ENCODE peak calls at places on chromosomes 3 and 15, in five cellular contexts. N, M, U, G and B are unnamed samples. For H3K36me3, the result is how much of the 10 kb centered on the place peaks cover.

GRCh38 chr15:53757906-53758305 is 1.6 kb downstream of the WDR72 start:
- DNase-seq in N (no peak), M (no peak), U (no peak), G (no peak), B (no peak)

GRCh38 chr3:109275702-109276293 is 40.5 kb downstream of the DPPA2 start:
- DNase-seq in N (peak), M (peak), U (no peak), G (peak), B (peak)

GRCh38 chr3:123449092-123449985 is 449 bp upstream of the ADCY5 start:
- DNase-seq in N (peak), M (no peak), U (no peak), G (peak), B (no peak)

GRCh38 chr3:134432236-134432635 is 53.5 kb downstream of the ANAPC13 start:
- DNase-seq in N (no peak), M (no peak), U (peak), G (no peak), B (no peak)

GRCh38 chr3:131218196-131218595 is 163.4 kb upstream of the NUDT16 start:
- DNase-seq in N (peak), M (no peak), U (no peak), G (no peak), B (peak)

GRCh38 chr15:80849308-80849707 is 70.1 kb downstream of the CEMIP start:
- DNase-seq in N (peak), M (no peak), U (no peak), G (no peak), B (peak)

GRCh38 chr3:9767418-9767817 is 2.3 kb downstream of the CAMK1 start:
- DNase-seq in N (no peak), M (no peak), U (no peak), G (no peak), B (no peak)

GRCh38 chr15:55873024-55873745 is 120.2 kb downstream of the NEDD4 start:
- DNase-seq in N (peak), M (no peak), U (no peak), G (no peak), B (no peak)

GRCh38 chr3:169104972-169105371 is 558.5 kb downstream of the MECOM start:
- DNase-seq in N (peak), M (peak), U (no peak), G (no peak), B (peak)

GRCh38 chr15:91874992-91875651 is 21.6 kb downstream of the SLCO3A1 start:
- DNase-seq in N (no peak), M (no peak), U (no peak), G (no peak), B (no peak)

GRCh38 chr3:37625051-37625450 is 236.6 kb upstream of the CTDSPL start:
- DNase-seq in N (no peak), M (no peak), U (no peak), G (no peak), B (no peak)

GRCh38 chr3:30607032-30607833 is 832 bp downstream of the TGFBR2 start:
- DNase-seq in N (no peak), M (no peak), U (peak), G (peak), B (peak)

GRCh38 chr3:78873641-78874040 is 894.2 kb downstream of the ROBO1 start:
- DNase-seq in N (peak), M (no peak), U (no peak), G (no peak), B (peak)

GRCh38 chr3:144557515-144557914 is 585.9 kb downstream of the DIPK2A start:
- DNase-seq in N (no peak), M (no peak), U (no peak), G (no peak), B (no peak)

GRCh38 chr15:57364282-57365007 is 11.9 kb upstream of the CGNL1 start:
- DNase-seq in N (peak), M (no peak), U (no peak), G (no peak), B (no peak)

GRCh38 chr3:73452731-73453130 is 172.0 kb downstream of the PDZRN3 start:
- DNase-seq in N (no peak), M (no peak), U (no peak), G (no peak), B (no peak)

GRCh38 chr15:43912208-43912607 is 85.4 kb downstream of the WDR76 start:
- DNase-seq in N (no peak), M (no peak), U (no peak), G (no peak), B (no peak)

GRCh38 chr15:48059786-48060185 is 61.0 kb upstream of the SLC24A5 start:
- DNase-seq in N (peak), M (no peak), U (no peak), G (no peak), B (no peak)

GRCh38 chr3:42658091-42658770 is 4.7 kb downstream of the ZBTB47 start:
- DNase-seq in N (no peak), M (no peak), U (no peak), G (no peak), B (no peak)

GRCh38 chr3:127484601-127485388 is 105.7 kb downstream of the TPRA1 start:
- DNase-seq in N (no peak), M (no peak), U (no peak), G (no peak), B (no peak)

GRCh38 chr15:70100495-70101331 is 3.0 kb upstream of the TLE3 start:
- DNase-seq in N (peak), M (peak), U (peak), G (peak), B (peak)

GRCh38 chr15:74631935-74632560 is 16.4 kb downstream of the CLK3 start:
- DNase-seq in N (peak), M (no peak), U (peak), G (peak), B (peak)

DNA sequence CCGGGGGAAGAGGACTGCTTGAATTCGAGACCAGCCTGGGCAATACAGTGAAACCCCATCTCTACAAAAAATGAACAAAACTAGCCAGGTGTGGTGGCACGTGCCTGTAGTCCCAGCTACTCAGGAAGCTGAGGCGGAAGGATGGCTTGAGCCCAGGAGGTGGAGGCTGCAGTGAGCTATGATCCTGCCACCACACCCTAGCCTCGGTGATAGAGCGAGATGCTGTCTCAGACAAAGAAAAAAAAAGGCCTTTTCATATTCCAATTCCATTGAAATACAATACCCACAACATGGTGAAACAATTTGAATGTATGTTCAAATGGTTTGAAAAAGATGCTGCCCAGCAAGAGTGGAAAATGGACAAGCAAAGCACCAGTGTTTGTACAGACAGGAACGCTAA is 61.8 kb upstream of the ZNF148 start:
- DNase-seq in N (no peak), M (no peak), U (no peak), G (no peak), B (no peak)
- H3K4me2 ChIP-seq in N (no peak), M (no peak), U (no peak), G (no peak), B (no peak)

GRCh38 chr3:98814799-98815450 is 51.8 kb downstream of the ST3GAL6 start:
- DNase-seq in N (peak), M (no peak), U (no peak), G (no peak), B (peak)

GRCh38 chr3:98817546-98817945 is 54.4 kb downstream of the ST3GAL6 start:
- DNase-seq in N (peak), M (no peak), U (peak), G (peak), B (peak)

GRCh38 chr3:98809561-98809960 is 46.4 kb downstream of the ST3GAL6 start:
- DNase-seq in N (no peak), M (no peak), U (no peak), G (no peak), B (no peak)

GRCh38 chr3:98811048-98811447 is 47.9 kb downstream of the ST3GAL6 start:
- DNase-seq in N (no peak), M (no peak), U (no peak), G (no peak), B (no peak)

GRCh38 chr3:98812851-98813374 is 49.8 kb downstream of the ST3GAL6 start:
- DNase-seq in N (peak), M (no peak), U (peak), G (no peak), B (peak)
- H3K36me3 ChIP-seq in N (under half), M (half or more), U (under half), G (under half), B (half or more)

GRCh38 chr3:121477589-121477988 is 68.2 kb downstream of the POLQ start:
- DNase-seq in N (peak), M (no peak), U (no peak), G (no peak), B (no peak)
- H2AFZ ChIP-seq in N (peak), M (no peak), U (no peak), G (no peak), B (no peak)

GRCh38 chr3:179147571-179148445 is at the start of gene PIK3CA:
- DNase-seq in N (peak), M (peak), U (peak), G (peak), B (peak)

GRCh38 chr3:179151474-179151873 is 3.3 kb downstream of the PIK3CA start:
- DNase-seq in N (no peak), M (no peak), U (no peak), G (no peak), B (no peak)

GRCh38 chr3:179149239-179149887 is 1.2 kb downstream of the PIK3CA start:
- DNase-seq in N (peak), M (no peak), U (peak), G (peak), B (peak)

GRCh38 chr3:179148446-179149238 is 485 bp downstream of the PIK3CA start:
- DNase-seq in N (peak), M (no peak), U (peak), G (peak), B (peak)

GRCh38 chr3:179149951-179150350 is 1.8 kb downstream of the PIK3CA start:
- DNase-seq in N (no peak), M (no peak), U (no peak), G (no peak), B (no peak)
- H3K4me2 ChIP-seq in N (peak), M (peak), U (peak), G (no peak), B (peak)

GRCh38 chr3:34212671-34213070 is 414.2 kb downstream of the PDCD6IP start:
- DNase-seq in N (peak), M (no peak), U (no peak), G (peak), B (no peak)

GRCh38 chr3:34212175-34212574 is 413.7 kb downstream of the PDCD6IP start:
- DNase-seq in N (no peak), M (no peak), U (no peak), G (no peak), B (no peak)

GRCh38 chr3:34203386-34203785 is 405.0 kb downstream of the PDCD6IP start:
- DNase-seq in N (no peak), M (no peak), U (no peak), G (no peak), B (no peak)

GRCh38 chr3:34206996-34207395 is 408.6 kb downstream of the PDCD6IP start:
- DNase-seq in N (peak), M (no peak), U (no peak), G (peak), B (no peak)

GRCh38 chr3:34207826-34208225 is 409.4 kb downstream of the PDCD6IP start:
- DNase-seq in N (no peak), M (no peak), U (no peak), G (no peak), B (no peak)
- H3K36me3 ChIP-seq in N (under half), M (under half), U (under half), G (under half), B (under half)

GRCh38 chr15:67914028-67914427 is 74.2 kb upstream of the RNU6-1 start:
- DNase-seq in N (no peak), M (no peak), U (no peak), G (no peak), B (no peak)

GRCh38 chr15:67915374-67916050 is 75.7 kb upstream of the RNU6-1 start:
- DNase-seq in N (no peak), M (no peak), U (no peak), G (no peak), B (peak)

GRCh38 chr15:67914537-67915373 is 74.9 kb upstream of the RNU6-1 start:
- DNase-seq in N (peak), M (no peak), U (no peak), G (peak), B (peak)

GRCh38 chr15:67908756-67909155 is 68.9 kb upstream of the RNU6-1 start:
- DNase-seq in N (no peak), M (no peak), U (no peak), G (no peak), B (no peak)

DNA sequence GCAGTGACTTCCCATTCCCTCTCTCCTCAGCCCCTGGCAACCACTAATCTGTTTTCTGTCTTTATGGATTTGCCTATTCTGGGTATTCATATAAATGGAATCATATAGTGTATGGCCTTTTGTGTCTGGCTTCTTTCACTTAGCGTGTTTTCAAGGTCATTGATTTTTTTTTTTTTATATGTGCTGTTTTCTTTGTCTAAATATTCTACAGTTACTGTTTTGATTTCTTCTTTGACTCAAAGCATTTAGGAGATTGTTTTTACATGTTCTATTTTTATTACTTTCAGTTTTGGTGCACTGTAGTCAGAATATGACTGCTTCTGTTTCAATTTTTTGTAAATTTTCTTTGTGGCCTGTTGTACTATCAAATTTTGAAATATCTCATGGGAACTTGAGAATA is 71.9 kb upstream of the RNU6-1 start:
- DNase-seq in N (no peak), M (no peak), U (no peak), G (no peak), B (no peak)
- H2AFZ ChIP-seq in N (no peak), M (no peak), U (no peak), G (no peak), B (no peak)

GRCh38 chr15:58536414-58536813 is 104.6 kb downstream of the LIPC start:
- DNase-seq in N (no peak), M (no peak), U (no peak), G (no peak), B (no peak)

GRCh38 chr15:58535894-58536293 is 104.1 kb downstream of the LIPC start:
- DNase-seq in N (no peak), M (no peak), U (no peak), G (no peak), B (no peak)

GRCh38 chr15:58532126-58532525 is 100.3 kb downstream of the LIPC start:
- DNase-seq in N (no peak), M (no peak), U (no peak), G (no peak), B (no peak)

GRCh38 chr15:58535337-58535736 is 103.5 kb downstream of the LIPC start:
- DNase-seq in N (no peak), M (no peak), U (no peak), G (no peak), B (no peak)

GRCh38 chr15:58534556-58534955 is 102.8 kb downstream of the LIPC start:
- DNase-seq in N (no peak), M (no peak), U (no peak), G (no peak), B (no peak)
- H3K4me2 ChIP-seq in N (no peak), M (no peak), U (no peak), G (no peak), B (no peak)

GRCh38 chr3:12920967-12921366 is 79.6 kb upstream of the RPL32 start:
- DNase-seq in N (no peak), M (no peak), U (no peak), G (no peak), B (no peak)
- H3K36me3 ChIP-seq in N (under half), M (under half), U (half or more), G (under half), B (under half)

DNA sequence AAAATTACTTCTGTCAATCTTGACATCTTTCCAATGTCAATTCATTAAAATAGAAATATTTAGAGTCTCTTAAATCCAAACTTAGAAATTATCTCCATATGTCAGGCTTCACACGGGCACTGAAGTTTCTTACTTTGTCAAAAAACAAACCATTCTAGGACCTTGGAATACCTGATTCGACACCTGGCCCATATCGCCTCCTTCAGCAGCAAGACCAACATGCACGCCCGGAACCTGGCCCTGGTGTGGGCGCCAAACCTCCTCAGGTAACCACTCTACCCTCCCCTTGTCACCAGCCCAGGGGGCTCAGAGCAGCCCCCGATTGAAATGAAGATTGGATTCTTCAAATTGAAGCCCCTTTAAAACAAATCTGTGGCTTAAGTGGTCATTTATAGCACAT is 81.3 kb downstream of the TMEM39A start:
- DNase-seq in N (no peak), M (no peak), U (no peak), G (no peak), B (no peak)
- H2AFZ ChIP-seq in N (no peak), M (no peak), U (no peak), G (no peak), B (no peak)

GRCh38 chr3:179775416-179776122 is 122.7 kb downstream of the USP13 start:
- DNase-seq in N (no peak), M (no peak), U (no peak), G (no peak), B (no peak)

GRCh38 chr3:179772297-179772696 is 119.5 kb downstream of the USP13 start:
- DNase-seq in N (no peak), M (no peak), U (no peak), G (no peak), B (no peak)

GRCh38 chr3:179768080-179768479 is 115.2 kb downstream of the USP13 start:
- DNase-seq in N (peak), M (no peak), U (no peak), G (peak), B (peak)

GRCh38 chr3:179769411-179770247 is 116.8 kb downstream of the USP13 start:
- DNase-seq in N (no peak), M (no peak), U (no peak), G (no peak), B (no peak)

DNA sequence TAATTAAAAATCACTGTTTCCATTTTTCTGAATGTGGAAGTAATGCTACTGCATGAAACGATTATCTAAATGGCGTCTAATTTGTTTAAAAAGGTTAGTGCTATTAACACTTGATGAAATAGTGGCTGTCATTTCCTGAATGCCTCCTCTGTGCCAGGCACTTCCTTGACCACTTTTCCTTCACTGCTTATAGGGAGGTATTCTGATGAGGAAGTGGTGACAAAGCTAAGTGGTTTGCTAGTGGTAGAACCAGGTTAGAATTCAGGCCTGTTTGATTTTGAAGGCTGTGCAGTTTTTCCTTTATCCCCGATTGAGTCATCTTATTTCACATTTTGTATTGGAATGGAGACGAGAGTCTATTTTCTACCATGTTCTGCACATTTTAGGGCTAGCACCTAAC is 119.0 kb downstream of the USP13 start:
- DNase-seq in N (no peak), M (no peak), U (no peak), G (no peak), B (no peak)
- H3K4me2 ChIP-seq in N (no peak), M (no peak), U (no peak), G (no peak), B (no peak)